ENCODE peak calls at places on chromosomes 13 and 19, in five cellular contexts. G is GM10248, E is Calu3, T is psoas muscle, A is brain microvascular endothelial cell. I is an unnamed sample.

GRCh38 chr13:90414691-90415596 is 932.5 kb upstream of the MIR17HG start:
- DNase-seq in G (no peak), E (no peak), T (no peak), A (peak; percentile 71), I (no peak)

GRCh38 chr13:71492346-71492871 is 374.6 kb downstream of the DACH1 start:
- DNase-seq in G (no peak), E (no peak), T (no peak), A (no peak), I (no peak)

GRCh38 chr19:12789904-12790619 is 1.2 kb upstream of the JUNB start:
- DNase-seq in G (peak; percentile 94), E (peak; percentile 95), T (peak; percentile 98), A (peak; percentile 93), I (peak; percentile 97)

GRCh38 chr13:75136151-75136550 is 345.8 kb downstream of the TBC1D4 start:
- DNase-seq in G (no peak), E (no peak), T (no peak), A (no peak), I (no peak)

GRCh38 chr19:17511724-17512573 is 500 bp downstream of the PGLS start:
- DNase-seq in G (peak; percentile 90), E (peak; percentile 78), T (peak; percentile 90), A (peak; percentile 59), I (peak; percentile 64)

GRCh38 chr19:41376241-41376997 is at the start of gene TMEM91:
- DNase-seq in G (no peak), E (peak; percentile 47), T (peak; percentile 52), A (peak; percentile 25), I (peak; percentile 81)

GRCh38 chr13:108315273-108315672 is 45.8 kb downstream of the TNFSF13B start:
- DNase-seq in G (no peak), E (no peak), T (no peak), A (no peak), I (no peak)

GRCh38 chr19:407501-408440 is 1.2 kb downstream of the C2CD4C start:
- DNase-seq in G (no peak), E (no peak), T (no peak), A (no peak), I (no peak)

GRCh38 chr13:42754801-42755513 is 26.4 kb upstream of the FAM216B start:
- DNase-seq in G (no peak), E (no peak), T (no peak), A (no peak), I (no peak)

GRCh38 chr19:10118960-10119359 is 739 bp downstream of the EIF3G start:
- DNase-seq in G (no peak), E (no peak), T (no peak), A (no peak), I (no peak)

GRCh38 chr13:73273737-73274136 is 214.9 kb downstream of the KLF5 start:
- DNase-seq in G (no peak), E (no peak), T (no peak), A (peak; percentile 59), I (no peak)

GRCh38 chr13:45368571-45368970 is 27.6 kb upstream of the TPT1 start:
- DNase-seq in G (no peak), E (peak; percentile 23), T (no peak), A (no peak), I (no peak)
- TF ChIP-seq CTCF in G (no peak), E (no peak), T (no peak), A (no peak), I (no peak)

DNA sequence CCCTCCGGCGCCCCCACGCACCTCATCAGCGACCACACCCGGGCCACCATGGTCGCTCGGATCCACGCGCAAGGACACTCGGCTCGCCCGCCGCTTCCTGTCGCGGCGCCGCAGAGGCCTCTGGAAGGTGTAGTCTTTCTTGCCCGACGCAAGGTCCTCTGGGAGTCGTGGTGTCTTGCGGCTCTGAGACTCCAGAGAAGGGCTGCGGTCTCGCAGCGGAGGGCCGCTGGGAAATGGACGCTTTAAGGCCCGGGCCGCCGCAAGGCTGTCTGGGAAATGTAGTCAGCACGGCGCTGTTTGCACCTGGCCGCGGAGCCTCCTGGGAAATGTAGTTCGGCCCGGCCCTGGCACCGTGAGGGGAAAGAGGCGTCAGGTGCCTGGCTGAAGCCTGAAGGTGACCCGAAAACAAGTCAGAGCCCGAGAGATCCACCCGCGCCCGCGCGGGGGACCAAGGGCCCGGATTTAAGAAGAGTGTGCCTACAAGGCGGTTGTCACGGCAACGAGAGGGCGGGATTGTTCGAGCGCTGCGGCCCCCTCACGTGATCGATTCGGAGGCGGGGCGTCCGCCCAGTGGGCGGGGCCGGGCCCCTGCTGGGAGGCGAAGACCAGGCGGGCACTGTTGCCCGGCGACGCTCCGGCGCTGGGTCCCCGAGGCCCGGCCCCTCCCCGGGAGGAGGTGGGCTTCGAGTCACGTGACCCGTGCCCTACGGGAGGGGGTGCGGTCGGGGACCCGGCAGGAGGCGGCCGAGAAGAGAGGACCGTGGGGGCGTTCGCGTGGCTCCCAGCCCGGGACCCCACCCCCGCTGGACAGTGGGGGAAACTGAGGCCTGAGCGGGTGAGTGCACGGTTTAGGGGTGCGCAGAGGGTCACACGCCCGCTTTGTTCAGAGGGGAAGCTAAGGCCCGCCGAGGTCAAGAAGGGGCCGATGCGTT is at the start of the genes HSD11B1L and MICOS13:
- DNase-seq in G (peak; percentile 96), E (peak; percentile 93), T (peak; percentile 99), A (peak; percentile 99), I (peak; percentile 99)
- TF ChIP-seq CTCF in G (no peak), E (no peak), T (no peak), A (no peak), I (no peak)

GRCh38 chr13:49783865-49784264 is 8.6 kb downstream of the KPNA3 start:
- DNase-seq in G (no peak), E (no peak), T (no peak), A (no peak), I (no peak)
- TF ChIP-seq CTCF in G (no peak), E (no peak), T (no peak), A (no peak), I (no peak)

GRCh38 chr19:18588611-18589379 is at the start of gene REX1BD:
- DNase-seq in G (peak; percentile 86), E (peak; percentile 79), T (peak; percentile 88), A (peak; percentile 54), I (peak; percentile 90)

GRCh38 chr19:18587962-18588610 is 512 bp upstream of the REX1BD start:
- DNase-seq in G (no peak), E (no peak), T (no peak), A (no peak), I (no peak)

GRCh38 chr19:18589380-18590272 is 1.0 kb downstream of the REX1BD start:
- DNase-seq in G (peak; percentile 75), E (peak; percentile 67), T (peak; percentile 75), A (peak; percentile 42), I (peak; percentile 75)

GRCh38 chr19:18591735-18592385 is 3.3 kb downstream of the REX1BD start:
- DNase-seq in G (no peak), E (no peak), T (no peak), A (no peak), I (no peak)

GRCh38 chr19:18590273-18591272 is 2.0 kb downstream of the REX1BD start:
- DNase-seq in G (no peak), E (no peak), T (peak; percentile 76), A (peak; percentile 56), I (peak; percentile 92)
- TF ChIP-seq CTCF in G (no peak), E (no peak), T (peak; percentile 18), A (peak; percentile 68), I (peak; percentile 62)

GRCh38 chr13:33776510-33776909 is 41.4 kb upstream of the RFC3 start:
- DNase-seq in G (no peak), E (no peak), T (no peak), A (no peak), I (no peak)
- TF ChIP-seq CTCF in G (no peak), E (no peak), T (no peak), A (no peak), I (no peak)

I was measured in nephron progenitor cell.